ENCODE peak calls at places on chromosomes 13 and 19, in six cellular contexts. G, Z, E, P, J and M are unnamed samples.

GRCh38 chr19:33688657-33688992 is 66.9 kb downstream of the CHST8 start:
- DNase-seq in G (no peak), Z (no peak), E (no peak), P (no peak), J (no peak), M (no peak)

GRCh38 chr19:58469241-58470013 is 2.5 kb downstream of the ZNF324 start:
- DNase-seq in G (no peak), Z (no peak), E (no peak), P (no peak), J (no peak), M (no peak)

GRCh38 chr19:44846455-44847143 is 502 bp downstream of the NECTIN2 start:
- DNase-seq in G (no peak), Z (peak; percentile 38), E (no peak), P (peak; percentile 64), J (peak; percentile 51), M (peak; percentile 32)

GRCh38 chr19:46915386-46915785 is 54.6 kb downstream of the ARHGAP35 start:
- DNase-seq in G (no peak), Z (no peak), E (no peak), P (no peak), J (no peak), M (no peak)

GRCh38 chr19:58056861-58057260 is 2.2 kb upstream of the ZNF135 start:
- DNase-seq in G (no peak), Z (no peak), E (no peak), P (no peak), J (no peak), M (no peak)

GRCh38 chr19:32676895-32677359 is 1.3 kb downstream of the RGS9BP start:
- DNase-seq in G (no peak), Z (no peak), E (no peak), P (no peak), J (no peak), M (no peak)

GRCh38 chr13:78131811-78132210 is 213.2 kb upstream of the EDNRB start:
- DNase-seq in G (no peak), Z (no peak), E (no peak), P (no peak), J (no peak), M (no peak)

GRCh38 chr13:40023608-40024577 is 368.4 kb downstream of the COG6 start:
- DNase-seq in G (no peak), Z (no peak), E (no peak), P (no peak), J (no peak), M (no peak)

GRCh38 chr19:4802711-4803110 is 11.2 kb downstream of the FEM1A start:
- DNase-seq in G (peak; percentile 70), Z (no peak), E (no peak), P (no peak), J (peak; percentile 70), M (no peak)

GRCh38 chr19:16113727-16114126 is 2.0 kb downstream of the RAB8A start:
- DNase-seq in G (no peak), Z (no peak), E (no peak), P (no peak), J (no peak), M (no peak)

GRCh38 chr13:42814868-42815267 is 33.5 kb downstream of the FAM216B start:
- DNase-seq in G (no peak), Z (no peak), E (no peak), P (no peak), J (no peak), M (no peak)

GRCh38 chr19:17772172-17772571 is 20.9 kb downstream of the FCHO1 start:
- DNase-seq in G (no peak), Z (no peak), E (no peak), P (no peak), J (no peak), M (no peak)
- H3K36me3 ChIP-seq in G (no peaks in the 10 kb centered on the region), Z (no peaks in the 10 kb centered on the region), E (peaks cover 49% of the 10 kb centered on the region), P (no peaks in the 10 kb centered on the region), J (no peaks in the 10 kb centered on the region), M (no peaks in the 10 kb centered on the region)

GRCh38 chr19:674282-675151 is 1.7 kb upstream of the FSTL3 start:
- DNase-seq in G (peak; percentile 58), Z (no peak), E (no peak), P (no peak), J (no peak), M (no peak)

GRCh38 chr19:676007-676342 is 217 bp upstream of the FSTL3 start:
- DNase-seq in G (peak; percentile 62), Z (no peak), E (no peak), P (no peak), J (no peak), M (no peak)

GRCh38 chr19:677201-677600 is 1.0 kb downstream of the FSTL3 start:
- DNase-seq in G (peak; percentile 78), Z (peak; percentile 67), E (no peak), P (peak; percentile 42), J (peak; percentile 86), M (peak; percentile 72)

GRCh38 chr19:677601-678380 is 1.6 kb downstream of the FSTL3 start:
- DNase-seq in G (no peak), Z (no peak), E (no peak), P (no peak), J (no peak), M (peak; percentile 53)

DNA sequence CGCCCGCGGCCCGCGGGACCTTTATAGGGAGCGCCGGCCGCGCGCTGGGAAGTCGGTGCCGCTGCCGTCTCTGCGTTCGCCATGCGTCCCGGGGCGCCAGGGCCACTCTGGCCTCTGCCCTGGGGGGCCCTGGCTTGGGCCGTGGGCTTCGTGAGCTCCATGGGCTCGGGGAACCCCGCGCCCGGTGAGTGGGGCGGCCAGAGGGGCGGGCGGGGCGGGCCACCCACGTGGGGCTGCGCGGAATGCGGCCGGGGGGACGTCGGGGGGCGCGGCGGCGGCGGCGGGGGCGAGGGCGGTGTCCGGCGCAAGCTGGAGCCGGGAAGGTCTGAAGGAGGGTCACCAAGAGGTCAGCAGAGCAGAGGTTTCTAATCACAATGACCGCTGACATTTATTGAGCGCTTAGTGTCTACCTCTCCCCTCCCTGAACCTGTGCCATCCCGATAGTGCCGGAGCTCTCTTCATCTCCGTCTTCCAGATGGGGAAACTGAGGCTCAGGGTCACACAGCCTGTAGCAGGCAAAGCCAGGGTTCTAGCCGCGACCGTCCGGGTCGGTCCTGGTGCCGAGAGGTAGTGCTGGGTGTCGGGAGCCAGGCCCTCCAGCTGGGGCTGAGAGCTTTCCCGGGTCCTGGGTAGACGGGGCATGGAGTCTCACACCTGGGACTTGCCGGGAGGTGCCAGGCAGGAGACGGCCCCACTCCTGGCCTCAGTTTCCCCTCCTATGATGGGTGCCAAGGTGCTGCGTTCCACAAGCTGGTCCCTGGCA is at the start of gene FSTL3:
- DNase-seq in G (no peak), Z (no peak), E (no peak), P (no peak), J (no peak), M (no peak)
- H3K4me3 ChIP-seq in G (peak within 1 kb of the TSS; percentile 90), Z (no peak within 1 kb of the TSS), E (no peak within 1 kb of the TSS), P (no peak within 1 kb of the TSS), J (peak within 1 kb of the TSS; percentile 56), M (no peak within 1 kb of the TSS)

DNA sequence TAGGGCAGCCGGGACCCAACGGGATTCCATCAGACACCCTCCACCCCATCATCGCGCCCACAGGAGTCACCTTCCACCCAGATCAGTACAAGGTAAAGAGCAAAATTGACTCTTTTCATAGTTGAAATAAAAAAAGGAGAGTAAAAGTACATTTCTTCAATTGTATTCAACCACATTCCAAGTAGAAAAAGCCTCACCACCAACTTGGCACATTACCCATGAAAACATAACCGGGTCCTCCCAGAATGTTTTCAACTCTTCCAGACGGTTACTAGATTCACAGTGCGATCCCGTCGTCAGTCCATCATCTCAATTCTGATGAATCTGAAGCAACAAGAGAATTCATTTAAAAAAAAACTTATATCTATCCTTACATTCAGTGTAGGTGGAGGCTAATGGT is 125.2 kb downstream of the RAB20 start:
- DNase-seq in G (no peak), Z (no peak), E (no peak), P (no peak), J (no peak), M (no peak)
- H3K36me3 ChIP-seq in G (peaks cover 80% of the 10 kb centered on the region), Z (peaks cover 23% of the 10 kb centered on the region), E (no peaks in the 10 kb centered on the region), P (no peaks in the 10 kb centered on the region), J (peaks cover 81% of the 10 kb centered on the region), M (no peaks in the 10 kb centered on the region)

DNA sequence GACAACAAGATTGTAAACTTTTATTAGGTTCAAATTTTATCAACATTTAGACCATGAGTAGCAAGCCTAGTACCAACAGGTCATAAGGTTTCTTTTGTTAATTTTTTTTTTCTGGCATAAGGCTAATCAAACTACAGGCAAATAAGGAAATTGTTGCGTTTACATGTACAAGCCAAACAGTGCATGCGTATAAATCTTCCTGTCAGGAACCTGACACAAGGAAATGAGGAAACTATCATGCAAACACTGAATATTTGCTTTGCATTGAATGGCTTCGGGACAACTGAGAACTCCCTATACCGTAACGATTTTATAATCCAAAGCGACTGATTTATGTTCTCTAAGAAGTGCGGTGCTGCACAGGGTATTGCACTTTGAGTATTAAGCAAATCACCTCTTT is 133.0 kb upstream of the TRPC4 start:
- DNase-seq in G (no peak), Z (no peak), E (no peak), P (peak; percentile 55), J (no peak), M (no peak)
- H3K4me3 ChIP-seq in G (no peak overlapping the region), Z (no peak overlapping the region), E (no peak overlapping the region), P (no peak overlapping the region), J (no peak overlapping the region), M (no peak overlapping the region)

GRCh38 chr19:18444513-18444912 is 6.6 kb upstream of the ISYNA1 start:
- DNase-seq in G (no peak), Z (no peak), E (no peak), P (no peak), J (no peak), M (no peak)

GRCh38 chr19:18441804-18442788 is 4.2 kb upstream of the ISYNA1 start:
- DNase-seq in G (no peak), Z (no peak), E (peak; percentile 56), P (no peak), J (no peak), M (no peak)

GRCh38 chr19:18442941-18443340 is 5.0 kb upstream of the ISYNA1 start:
- DNase-seq in G (no peak), Z (no peak), E (no peak), P (no peak), J (no peak), M (no peak)

GRCh38 chr19:18443831-18444230 is 5.9 kb upstream of the ISYNA1 start:
- DNase-seq in G (no peak), Z (no peak), E (no peak), P (no peak), J (no peak), M (no peak)

DNA sequence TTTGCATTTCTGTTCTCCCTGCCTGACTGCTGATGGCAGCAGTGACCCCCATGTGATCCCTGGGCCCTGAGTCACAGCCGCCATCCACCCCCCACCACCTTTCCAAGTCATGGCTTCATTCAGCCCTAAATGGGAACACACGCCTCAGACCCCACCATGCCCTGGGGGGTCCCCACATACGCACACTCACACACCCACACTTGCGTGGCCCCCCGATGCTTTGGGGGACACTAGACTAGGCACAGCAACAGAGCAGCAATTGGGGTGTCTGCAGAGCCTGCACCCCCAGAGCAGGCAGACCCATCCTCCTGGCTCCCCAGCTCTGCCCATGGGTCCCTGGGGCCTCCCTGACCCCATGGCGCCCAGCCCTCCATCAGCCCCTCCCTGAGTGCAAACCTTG is 5.5 kb upstream of the ISYNA1 start:
- DNase-seq in G (no peak), Z (no peak), E (no peak), P (no peak), J (no peak), M (no peak)
- H3K36me3 ChIP-seq in G (peaks cover 51% of the 10 kb centered on the region), Z (peaks cover 39% of the 10 kb centered on the region), E (peaks cover 37% of the 10 kb centered on the region), P (no peaks in the 10 kb centered on the region), J (peaks cover 56% of the 10 kb centered on the region), M (peaks cover 21% of the 10 kb centered on the region)